ENCODE peak calls at places on chromosomes 3 and 15, in six cellular contexts. One of them, this sample, is unnamed.

GRCh38 chr15:74053941-74054529 is 28.3 kb downstream of the GOLGA6A start:
- DNase-seq in uterus: peak; percentile 88
- DNase-seq in right lobe of liver: peak; percentile 72
- DNase-seq in CD14-positive monocyte: peak; percentile 74
- DNase-seq in CD4-positive, alpha-beta T cell: peak; percentile 58
- DNase-seq in brain microvascular endothelial cell: peak; percentile 27
- DNase-seq in this sample: peak; percentile 28

GRCh38 chr3:155302476-155302875 is 9.0 kb upstream of the STRIT1 start:
- DNase-seq in uterus: no peak
- DNase-seq in right lobe of liver: no peak
- DNase-seq in CD14-positive monocyte: no peak
- DNase-seq in CD4-positive, alpha-beta T cell: no peak
- DNase-seq in brain microvascular endothelial cell: peak; percentile 27
- DNase-seq in this sample: peak; percentile 73

GRCh38 chr15:57345584-57345983 is 30.7 kb upstream of the CGNL1 start:
- DNase-seq in uterus: no peak
- DNase-seq in right lobe of liver: peak; percentile 24
- DNase-seq in CD14-positive monocyte: no peak
- DNase-seq in CD4-positive, alpha-beta T cell: no peak
- DNase-seq in brain microvascular endothelial cell: no peak
- DNase-seq in this sample: no peak

GRCh38 chr3:183460059-183461052 is 31.9 kb upstream of the MCF2L2 start:
- DNase-seq in uterus: no peak
- DNase-seq in right lobe of liver: no peak
- DNase-seq in CD14-positive monocyte: no peak
- DNase-seq in CD4-positive, alpha-beta T cell: no peak
- DNase-seq in brain microvascular endothelial cell: no peak
- DNase-seq in this sample: no peak

GRCh38 chr3:185308126-185308754 is 54.4 kb upstream of the EHHADH start:
- DNase-seq in uterus: no peak
- DNase-seq in right lobe of liver: no peak
- DNase-seq in CD14-positive monocyte: no peak
- DNase-seq in CD4-positive, alpha-beta T cell: peak; percentile 24
- DNase-seq in brain microvascular endothelial cell: peak; percentile 77
- DNase-seq in this sample: peak; percentile 63

GRCh38 chr15:38024293-38025091 is 90.1 kb downstream of the TMCO5A start:
- DNase-seq in uterus: no peak
- DNase-seq in right lobe of liver: no peak
- DNase-seq in CD14-positive monocyte: no peak
- DNase-seq in CD4-positive, alpha-beta T cell: no peak
- DNase-seq in brain microvascular endothelial cell: no peak
- DNase-seq in this sample: no peak

GRCh38 chr3:188524057-188524456 is 370.1 kb downstream of the LPP start:
- DNase-seq in uterus: no peak
- DNase-seq in right lobe of liver: no peak
- DNase-seq in CD14-positive monocyte: no peak
- DNase-seq in CD4-positive, alpha-beta T cell: no peak
- DNase-seq in brain microvascular endothelial cell: no peak
- DNase-seq in this sample: no peak

GRCh38 chr3:169146866-169147245 is 516.7 kb downstream of the MECOM start:
- DNase-seq in uterus: no peak
- DNase-seq in right lobe of liver: no peak
- DNase-seq in CD14-positive monocyte: no peak
- DNase-seq in CD4-positive, alpha-beta T cell: no peak
- DNase-seq in brain microvascular endothelial cell: no peak
- DNase-seq in this sample: no peak

GRCh38 chr3:44969170-44969569 is 6.8 kb downstream of the ZDHHC3 start:
- DNase-seq in uterus: no peak
- DNase-seq in right lobe of liver: no peak
- DNase-seq in CD14-positive monocyte: no peak
- DNase-seq in CD4-positive, alpha-beta T cell: no peak
- DNase-seq in brain microvascular endothelial cell: no peak
- DNase-seq in this sample: no peak

GRCh38 chr15:33699691-33700447 is 268.4 kb upstream of the CHRM5 start:
- DNase-seq in uterus: no peak
- DNase-seq in right lobe of liver: no peak
- DNase-seq in CD14-positive monocyte: no peak
- DNase-seq in CD4-positive, alpha-beta T cell: no peak
- DNase-seq in brain microvascular endothelial cell: no peak
- DNase-seq in this sample: peak; percentile 35

GRCh38 chr3:197050511-197050910 is 20.9 kb upstream of the MELTF start:
- DNase-seq in uterus: no peak
- DNase-seq in right lobe of liver: no peak
- DNase-seq in CD14-positive monocyte: no peak
- DNase-seq in CD4-positive, alpha-beta T cell: no peak
- DNase-seq in brain microvascular endothelial cell: no peak
- DNase-seq in this sample: no peak

GRCh38 chr3:24493951-24494615 is 567 bp downstream of the THRB start:
- DNase-seq in uterus: peak; percentile 60
- DNase-seq in right lobe of liver: peak; percentile 89
- DNase-seq in CD14-positive monocyte: peak; percentile 52
- DNase-seq in CD4-positive, alpha-beta T cell: no peak
- DNase-seq in brain microvascular endothelial cell: no peak
- DNase-seq in this sample: no peak

GRCh38 chr3:183584914-183585280 is 29.4 kb upstream of the KLHL6 start:
- DNase-seq in uterus: no peak
- DNase-seq in right lobe of liver: no peak
- DNase-seq in CD14-positive monocyte: no peak
- DNase-seq in CD4-positive, alpha-beta T cell: no peak
- DNase-seq in brain microvascular endothelial cell: no peak
- DNase-seq in this sample: no peak

GRCh38 chr3:131216801-131217200 is 164.8 kb upstream of the NUDT16 start:
- DNase-seq in uterus: no peak
- DNase-seq in right lobe of liver: no peak
- DNase-seq in CD14-positive monocyte: no peak
- DNase-seq in CD4-positive, alpha-beta T cell: no peak
- DNase-seq in brain microvascular endothelial cell: peak; percentile 90
- DNase-seq in this sample: peak; percentile 64

GRCh38 chr3:149377408-149378111 is at the start of gene TM4SF1:
- DNase-seq in uterus: peak; percentile 68
- DNase-seq in right lobe of liver: peak; percentile 60
- DNase-seq in CD14-positive monocyte: no peak
- DNase-seq in CD4-positive, alpha-beta T cell: no peak
- DNase-seq in brain microvascular endothelial cell: peak; percentile 97
- DNase-seq in this sample: peak; percentile 55

GRCh38 chr3:177525987-177526712 is 328.9 kb upstream of the TBL1XR1 start:
- DNase-seq in uterus: no peak
- DNase-seq in right lobe of liver: no peak
- DNase-seq in CD14-positive monocyte: no peak
- DNase-seq in CD4-positive, alpha-beta T cell: no peak
- DNase-seq in brain microvascular endothelial cell: peak; percentile 46
- DNase-seq in this sample: peak; percentile 11

GRCh38 chr15:73388256-73388781 is 19.6 kb upstream of the HCN4 start:
- DNase-seq in uterus: no peak
- DNase-seq in right lobe of liver: peak; percentile 10
- DNase-seq in CD14-positive monocyte: no peak
- DNase-seq in CD4-positive, alpha-beta T cell: no peak
- DNase-seq in brain microvascular endothelial cell: peak; percentile 18
- DNase-seq in this sample: peak; percentile 61

GRCh38 chr3:46695177-46695961 is 1.9 kb upstream of the ALS2CL start:
- DNase-seq in uterus: peak; percentile 56
- DNase-seq in right lobe of liver: no peak
- DNase-seq in CD14-positive monocyte: peak; percentile 93
- DNase-seq in CD4-positive, alpha-beta T cell: peak; percentile 30
- DNase-seq in brain microvascular endothelial cell: no peak
- DNase-seq in this sample: no peak

GRCh38 chr15:37028609-37029287 is 71.6 kb downstream of the MEIS2 start:
- DNase-seq in uterus: no peak
- DNase-seq in right lobe of liver: no peak
- DNase-seq in CD14-positive monocyte: no peak
- DNase-seq in CD4-positive, alpha-beta T cell: no peak
- DNase-seq in brain microvascular endothelial cell: no peak
- DNase-seq in this sample: peak; percentile 45

GRCh38 chr3:32290619-32291018 is 52.1 kb downstream of the CMTM8 start:
- DNase-seq in uterus: no peak
- DNase-seq in right lobe of liver: no peak
- DNase-seq in CD14-positive monocyte: no peak
- DNase-seq in CD4-positive, alpha-beta T cell: no peak
- DNase-seq in brain microvascular endothelial cell: no peak
- DNase-seq in this sample: no peak

GRCh38 chr3:195105841-195106417 is 165.0 kb downstream of the XXYLT1 start:
- DNase-seq in uterus: no peak
- DNase-seq in right lobe of liver: no peak
- DNase-seq in CD14-positive monocyte: no peak
- DNase-seq in CD4-positive, alpha-beta T cell: no peak
- DNase-seq in brain microvascular endothelial cell: no peak
- DNase-seq in this sample: no peak

GRCh38 chr3:98545940-98546339 is 14.2 kb downstream of the GPR15 start:
- DNase-seq in uterus: no peak
- DNase-seq in right lobe of liver: no peak
- DNase-seq in CD14-positive monocyte: no peak
- DNase-seq in CD4-positive, alpha-beta T cell: no peak
- DNase-seq in brain microvascular endothelial cell: no peak
- DNase-seq in this sample: no peak

GRCh38 chr3:14440531-14441239 is 38.3 kb downstream of the SLC6A6 start:
- DNase-seq in uterus: no peak
- DNase-seq in right lobe of liver: no peak
- DNase-seq in CD14-positive monocyte: no peak
- DNase-seq in CD4-positive, alpha-beta T cell: no peak
- DNase-seq in brain microvascular endothelial cell: no peak
- DNase-seq in this sample: peak; percentile 39

GRCh38 chr3:14438929-14439328 is 36.5 kb downstream of the SLC6A6 start:
- DNase-seq in uterus: no peak
- DNase-seq in right lobe of liver: no peak
- DNase-seq in CD14-positive monocyte: no peak
- DNase-seq in CD4-positive, alpha-beta T cell: no peak
- DNase-seq in brain microvascular endothelial cell: no peak
- DNase-seq in this sample: no peak

GRCh38 chr3:14439501-14440167 is 37.2 kb downstream of the SLC6A6 start:
- DNase-seq in uterus: peak; percentile 63
- DNase-seq in right lobe of liver: peak; percentile 73
- DNase-seq in CD14-positive monocyte: peak; percentile 94
- DNase-seq in CD4-positive, alpha-beta T cell: no peak
- DNase-seq in brain microvascular endothelial cell: peak; percentile 77
- DNase-seq in this sample: peak; percentile 25

GRCh38 chr3:14441240-14441919 is 39.0 kb downstream of the SLC6A6 start:
- DNase-seq in uterus: no peak
- DNase-seq in right lobe of liver: no peak
- DNase-seq in CD14-positive monocyte: peak; percentile 87
- DNase-seq in CD4-positive, alpha-beta T cell: no peak
- DNase-seq in brain microvascular endothelial cell: no peak
- DNase-seq in this sample: peak; percentile 49

DNA sequence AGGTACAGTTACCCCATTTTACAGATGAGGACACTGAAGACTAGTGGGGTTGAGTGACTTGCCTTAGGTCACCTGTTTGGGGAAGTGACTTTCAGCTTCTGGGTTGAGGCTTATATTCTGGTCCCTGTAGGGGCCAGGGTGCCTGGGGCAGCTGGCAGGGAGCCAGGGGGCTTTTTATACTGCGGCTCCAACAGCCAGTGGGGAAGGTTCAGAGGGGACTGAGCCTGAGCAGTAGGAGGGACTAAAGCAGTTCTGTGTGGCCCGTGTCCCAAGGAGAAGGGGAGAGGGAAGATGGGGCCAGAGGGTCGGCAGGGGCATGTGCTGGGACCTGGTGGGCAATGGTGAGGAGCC is 37.7 kb downstream of the SLC6A6 start:
- DNase-seq in uterus: no peak
- DNase-seq in right lobe of liver: no peak
- DNase-seq in CD14-positive monocyte: no peak
- DNase-seq in CD4-positive, alpha-beta T cell: no peak
- DNase-seq in brain microvascular endothelial cell: no peak
- DNase-seq in this sample: no peak
- TF ChIP-seq CTCF in uterus: no peak
- TF ChIP-seq CTCF in right lobe of liver: no peak
- TF ChIP-seq CTCF in CD14-positive monocyte: no peak
- TF ChIP-seq CTCF in CD4-positive, alpha-beta T cell: no peak
- TF ChIP-seq CTCF in brain microvascular endothelial cell: no peak
- TF ChIP-seq CTCF in this sample: no peak

GRCh38 chr15:93052090-93052892 is 36.7 kb downstream of the RGMA start:
- DNase-seq in uterus: no peak
- DNase-seq in right lobe of liver: peak; percentile 44
- DNase-seq in CD14-positive monocyte: no peak
- DNase-seq in CD4-positive, alpha-beta T cell: no peak
- DNase-seq in brain microvascular endothelial cell: no peak
- DNase-seq in this sample: no peak
- TF ChIP-seq CTCF in uterus: no peak
- TF ChIP-seq CTCF in right lobe of liver: no peak
- TF ChIP-seq CTCF in CD14-positive monocyte: peak; percentile 11
- TF ChIP-seq CTCF in CD4-positive, alpha-beta T cell: peak; percentile 15
- TF ChIP-seq CTCF in brain microvascular endothelial cell: peak; percentile 14
- TF ChIP-seq CTCF in this sample: peak; percentile 25

GRCh38 chr3:103295974-103296570 is 861.3 kb downstream of the ZPLD1 start:
- DNase-seq in uterus: no peak
- DNase-seq in right lobe of liver: no peak
- DNase-seq in CD14-positive monocyte: no peak
- DNase-seq in CD4-positive, alpha-beta T cell: no peak
- DNase-seq in brain microvascular endothelial cell: peak; percentile 2
- DNase-seq in this sample: no peak
- TF ChIP-seq CTCF in uterus: no peak
- TF ChIP-seq CTCF in right lobe of liver: no peak
- TF ChIP-seq CTCF in CD14-positive monocyte: no peak
- TF ChIP-seq CTCF in CD4-positive, alpha-beta T cell: no peak
- TF ChIP-seq CTCF in brain microvascular endothelial cell: peak; percentile 34
- TF ChIP-seq CTCF in this sample: peak; percentile 43

GRCh38 chr3:122458992-122459391 is 43.1 kb upstream of the WDR5B start:
- DNase-seq in uterus: no peak
- DNase-seq in right lobe of liver: no peak
- DNase-seq in CD14-positive monocyte: no peak
- DNase-seq in CD4-positive, alpha-beta T cell: no peak
- DNase-seq in brain microvascular endothelial cell: no peak
- DNase-seq in this sample: peak; percentile 63
- TF ChIP-seq CTCF in uterus: peak; percentile 32
- TF ChIP-seq CTCF in right lobe of liver: no peak
- TF ChIP-seq CTCF in CD14-positive monocyte: peak; percentile 67
- TF ChIP-seq CTCF in CD4-positive, alpha-beta T cell: no peak
- TF ChIP-seq CTCF in brain microvascular endothelial cell: peak; percentile 40
- TF ChIP-seq CTCF in this sample: peak; percentile 80